ENCODE peak calls at places on chromosomes 5 and 9, in nine cellular contexts. U, Q, Y, O, J, T, X, D and B are unnamed samples.

GRCh38 chr5:140868721-140869554 is at the start of gene PCDHA11:
- DNase-seq in U (peak; percentile 87), Q (no peak), Y (no peak), O (no peak), J (peak; percentile 12), T (peak; percentile 7), X (peak; percentile 56), D (peak; percentile 8), B (no peak)

GRCh38 chr5:83922699-83923098 is 202.0 kb upstream of the HAPLN1 start:
- DNase-seq in U (no peak), Q (no peak), Y (no peak), O (no peak), J (no peak), T (no peak), X (no peak), D (no peak), B (no peak)

GRCh38 chr5:1325870-1326546 is 18.9 kb downstream of the CLPTM1L start:
- DNase-seq in U (no peak), Q (peak; percentile 69), Y (no peak), O (no peak), J (no peak), T (no peak), X (peak; percentile 69), D (no peak), B (no peak)

GRCh38 chr9:76218151-76218867 is 175.9 kb downstream of the RFK start:
- DNase-seq in U (no peak), Q (no peak), Y (no peak), O (no peak), J (no peak), T (no peak), X (no peak), D (no peak), B (no peak)

GRCh38 chr5:90792725-90793124 is 234.1 kb downstream of the ADGRV1 start:
- DNase-seq in U (no peak), Q (no peak), Y (no peak), O (no peak), J (no peak), T (no peak), X (no peak), D (no peak), B (no peak)

GRCh38 chr9:34869390-34869789 is 88.7 kb upstream of the PHF24 start:
- DNase-seq in U (peak; percentile 48), Q (no peak), Y (no peak), O (no peak), J (peak; percentile 19), T (no peak), X (no peak), D (peak; percentile 7), B (no peak)

GRCh38 chr5:101212942-101213514 is 309.9 kb upstream of the ST8SIA4 start:
- DNase-seq in U (peak; percentile 66), Q (no peak), Y (no peak), O (no peak), J (no peak), T (no peak), X (peak; percentile 25), D (no peak), B (no peak)

GRCh38 chr5:2112128-2112808 is 229.5 kb upstream of the IRX4 start:
- DNase-seq in U (no peak), Q (no peak), Y (no peak), O (no peak), J (no peak), T (no peak), X (no peak), D (no peak), B (no peak)

GRCh38 chr9:105026451-105026850 is 98.5 kb upstream of the ABCA1 start:
- DNase-seq in U (no peak), Q (no peak), Y (no peak), O (no peak), J (no peak), T (no peak), X (no peak), D (no peak), B (no peak)

GRCh38 chr5:119019431-119020348 is 31.3 kb upstream of the DTWD2 start:
- DNase-seq in U (no peak), Q (no peak), Y (no peak), O (no peak), J (no peak), T (no peak), X (no peak), D (no peak), B (no peak)

GRCh38 chr9:121748727-121749546 is 97.5 kb downstream of the DAB2IP start:
- DNase-seq in U (no peak), Q (no peak), Y (no peak), O (no peak), J (no peak), T (no peak), X (no peak), D (no peak), B (no peak)

GRCh38 chr5:137315534-137316345 is 183.4 kb downstream of the SPOCK1 start:
- DNase-seq in U (no peak), Q (no peak), Y (no peak), O (no peak), J (no peak), T (no peak), X (no peak), D (no peak), B (no peak)

GRCh38 chr9:14924821-14925220 is 14.6 kb upstream of the FREM1 start:
- DNase-seq in U (no peak), Q (no peak), Y (no peak), O (no peak), J (no peak), T (no peak), X (no peak), D (no peak), B (no peak)

GRCh38 chr9:14932246-14932645 is 22.0 kb upstream of the FREM1 start:
- DNase-seq in U (no peak), Q (no peak), Y (no peak), O (no peak), J (no peak), T (no peak), X (no peak), D (no peak), B (no peak)

GRCh38 chr9:14923701-14924100 is 13.5 kb upstream of the FREM1 start:
- DNase-seq in U (no peak), Q (no peak), Y (no peak), O (no peak), J (no peak), T (no peak), X (no peak), D (no peak), B (no peak)

DNA sequence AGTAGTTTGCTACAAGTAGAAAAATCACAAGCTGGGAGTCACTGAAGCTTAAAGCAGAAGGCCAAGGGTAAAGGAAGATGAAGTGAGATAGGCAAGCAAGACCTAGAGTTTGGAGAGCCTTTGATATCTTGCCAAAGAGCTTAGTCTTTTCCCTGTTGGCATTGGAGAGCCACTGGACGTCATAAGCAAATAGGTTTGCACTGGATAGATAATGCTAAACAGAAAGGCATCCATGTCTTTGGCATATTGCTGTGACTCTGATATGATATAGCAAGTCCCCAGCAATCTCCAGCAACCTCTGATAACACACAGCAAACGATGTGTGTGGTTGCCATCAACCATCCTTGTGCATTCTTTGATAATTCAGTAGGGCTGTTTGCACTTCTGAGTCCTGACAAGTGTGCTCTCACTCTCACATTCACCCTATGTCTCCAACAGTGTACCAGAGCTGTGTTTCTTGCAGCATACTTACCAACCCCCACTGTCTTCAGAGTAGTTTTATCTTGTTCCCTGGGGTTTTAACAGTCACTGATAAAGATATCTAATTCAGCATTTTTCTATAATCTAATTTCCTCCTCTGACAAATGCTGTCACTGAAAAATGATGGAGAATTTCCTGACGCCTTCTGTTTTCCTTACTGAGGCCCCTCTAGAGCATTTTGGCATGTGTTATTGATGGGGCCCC is 16.9 kb upstream of the FREM1 start:
- DNase-seq in U (no peak), Q (no peak), Y (no peak), O (no peak), J (no peak), T (no peak), X (no peak), D (no peak), B (no peak)
- TF ChIP-seq POLR2AphosphoS5 in U (no peak), Q (no peak), Y (no peak), O (no peak), J (no peak), T (no peak), X (no peak), D (no peak), B (no peak)

GRCh38 chr5:43039468-43040286 is 442 bp downstream of the ANXA2R start:
- DNase-seq in U (peak; percentile 60), Q (peak; percentile 92), Y (no peak), O (peak; percentile 51), J (peak; percentile 83), T (peak; percentile 30), X (peak; percentile 84), D (peak; percentile 56), B (no peak)
- TF ChIP-seq POLR2AphosphoS5 in U (no peak), Q (peak; percentile 58), Y (no peak), O (no peak), J (peak; percentile 22), T (peak; percentile 43), X (peak; percentile 27), D (no peak), B (peak; percentile 41)

DNA sequence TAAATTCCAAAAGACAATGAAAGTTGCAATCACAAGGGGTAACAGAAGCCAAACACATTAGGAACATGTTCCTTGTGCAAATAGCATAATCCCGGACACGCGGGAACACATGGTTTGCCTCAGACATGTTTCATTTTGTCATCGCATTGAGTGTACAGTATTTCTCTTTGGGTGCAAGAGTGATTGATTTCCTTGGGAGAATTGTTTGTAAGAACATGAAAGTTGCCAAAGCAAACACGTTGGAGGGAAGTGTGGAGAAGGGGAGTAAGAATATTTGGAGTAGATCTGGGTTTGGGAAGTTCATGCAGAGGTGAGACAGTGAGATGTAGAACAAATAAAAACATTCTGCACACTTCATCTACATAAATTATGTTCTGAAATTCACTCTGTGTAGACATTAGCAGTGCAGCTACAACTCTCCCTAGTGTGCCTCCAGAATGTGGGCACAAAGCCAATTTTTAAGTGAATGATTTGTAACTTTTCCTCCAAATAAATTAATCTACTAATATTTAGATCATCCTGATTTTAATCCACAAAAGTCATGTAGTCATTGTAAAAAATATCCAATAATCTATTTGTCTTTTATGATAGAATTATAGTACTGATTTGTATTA is 24.0 kb downstream of the FOXD1 start:
- DNase-seq in U (no peak), Q (no peak), Y (no peak), O (no peak), J (no peak), T (no peak), X (no peak), D (no peak), B (no peak)
- TF ChIP-seq POLR2AphosphoS5 in U (no peak), Q (no peak), Y (no peak), O (no peak), J (no peak), T (no peak), X (no peak), D (no peak), B (no peak)

DNA sequence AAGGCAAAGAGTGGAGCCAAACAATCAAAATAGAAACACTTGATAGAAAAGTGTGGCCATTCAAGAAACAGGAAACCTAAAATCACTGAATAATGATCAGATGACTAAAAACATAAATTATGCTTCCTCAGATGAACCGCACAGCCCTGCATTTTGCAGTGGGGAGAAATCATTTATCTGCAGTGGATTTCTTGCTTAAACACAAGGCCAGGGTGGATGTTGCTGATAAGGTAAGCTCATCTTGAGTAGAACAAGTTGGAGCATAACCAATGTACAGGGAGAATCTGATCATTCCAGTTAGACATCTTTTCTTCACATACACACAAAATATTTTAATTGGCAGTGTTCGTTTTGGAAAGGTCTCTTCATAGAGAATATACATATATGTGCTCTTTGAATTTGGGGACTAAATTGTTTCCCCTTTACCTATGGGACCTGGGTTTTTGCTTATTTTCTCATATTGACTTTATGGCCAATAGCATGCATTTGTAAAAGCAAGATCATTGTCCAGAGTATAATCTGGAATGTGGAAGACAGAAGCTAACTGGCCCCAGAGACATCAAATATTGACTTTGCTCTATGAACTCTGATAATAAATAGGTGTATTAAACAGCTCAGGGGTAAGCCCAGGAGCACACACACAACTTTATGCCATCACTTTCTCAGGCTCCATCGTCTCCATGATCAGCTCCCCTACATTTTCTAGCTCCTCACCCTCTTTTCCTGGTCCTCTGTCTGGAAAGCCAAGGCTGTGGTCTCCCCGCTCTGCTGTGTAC is 9.1 kb downstream of the ANKDD1B start:
- DNase-seq in U (no peak), Q (no peak), Y (no peak), O (no peak), J (no peak), T (no peak), X (no peak), D (no peak), B (no peak)
- TF ChIP-seq POLR2AphosphoS5 in U (no peak), Q (no peak), Y (no peak), O (no peak), J (no peak), T (no peak), X (no peak), D (no peak), B (no peak)